ENCODE peak calls at places on chromosomes 16 and 17, in six cellular contexts. E is activated CD4-positive, alpha-beta T cell treated with anti-CD3 and anti-CD28 coated beads, Interleukin-2, amount 10 ng/mL, durations not matched to agents 7 days and 5 days; G is AG08396; W is heart left ventricle; R is CD8-positive, alpha-beta T cell; I is uterus. C is an unnamed sample.
A peak's percentile ranks its signal among the peaks of the same experiment; 100 is the strongest.

GRCh38 chr17:77356109-77356689 is 215.4 kb downstream of the SEC14L1 start:
- DNase-seq in E (no peak), G (peak; percentile 8), W (peak; percentile 11), R (no peak), I (peak; percentile 14), C (no peak)

GRCh38 chr17:31858647-31859486 is at the start of gene COPRS:
- DNase-seq in E (peak; percentile 85), G (peak; percentile 99), W (peak; percentile 94), R (peak; percentile 53), I (peak; percentile 86), C (peak; percentile 47)

GRCh38 chr16:89357460-89357859 is 132.9 kb downstream of the ANKRD11 start:
- DNase-seq in E (no peak), G (no peak), W (no peak), R (no peak), I (no peak), C (no peak)

GRCh38 chr16:8885674-8886592 is 3.8 kb downstream of the LITAFD start:
- DNase-seq in E (no peak), G (peak; percentile 43), W (no peak), R (no peak), I (no peak), C (no peak)

GRCh38 chr17:64118452-64118979 is 11.4 kb downstream of the ERN1 start:
- DNase-seq in E (no peak), G (no peak), W (peak; percentile 30), R (no peak), I (peak; percentile 52), C (no peak)

GRCh38 chr17:39563476-39563875 is 44.2 kb downstream of the NEUROD2 start:
- DNase-seq in E (no peak), G (no peak), W (no peak), R (no peak), I (no peak), C (no peak)

GRCh38 chr17:17494499-17495447 is 1.4 kb downstream of the RASD1 start:
- DNase-seq in E (peak; percentile 14), G (peak; percentile 60), W (peak; percentile 59), R (no peak), I (peak; percentile 45), C (no peak)

GRCh38 chr16:1812732-1813163 is 13.9 kb downstream of the HAGH start:
- DNase-seq in E (peak; percentile 54), G (peak; percentile 93), W (peak; percentile 61), R (no peak), I (peak; percentile 41), C (peak; percentile 33)

GRCh38 chr17:17361543-17362511 is 58.7 kb downstream of the NT5M start:
- DNase-seq in E (no peak), G (no peak), W (no peak), R (no peak), I (peak; percentile 12), C (no peak)

GRCh38 chr16:29156511-29156910 is 171.7 kb downstream of the LAT start:
- DNase-seq in E (no peak), G (no peak), W (no peak), R (no peak), I (no peak), C (no peak)

GRCh38 chr16:75219838-75220237 is 1.1 kb downstream of the CTRB1 start:
- DNase-seq in E (peak; percentile 57), G (no peak), W (no peak), R (no peak), I (no peak), C (no peak)

C was measured in Jurkat, Clone E6-1.